ENCODE peak calls at places on chromosomes 5 and 9, in nine cellular contexts. M is EH; W is endothelial cell; O is stimulated activated CD4-positive, alpha-beta T cell treated with anti-CD3 and anti-CD28 coated beads, Interleukin-1b, Interleukin-23, amount 100 ng/mL, for 1 hour; I is A549; A is NCI-H2107; J is tibial nerve; Q is NCI-H774; H is AG08395. G is an unnamed sample.

GRCh38 chr5:96228449-96228848 is 204.6 kb downstream of the PCSK1 start:
- DNase-seq in I (no peak), A (no peak), O (no peak), W (no peak), J (no peak), M (peak), Q (no peak), H (no peak), G (no peak)

GRCh38 chr5:19713740-19714139 is 274.3 kb downstream of the CDH18 start:
- DNase-seq in M (no peak), H (no peak), I (no peak), W (no peak), O (no peak), J (no peak), Q (no peak), A (no peak), G (no peak)

GRCh38 chr5:57831090-57831489 is 348.5 kb upstream of the ACTBL2 start:
- DNase-seq in J (no peak), I (no peak), Q (no peak), A (no peak), M (no peak), W (no peak), O (no peak), H (no peak), G (no peak)

GRCh38 chr9:76451234-76451633 is 7.7 kb upstream of the GCNT1 start:
- DNase-seq in J (no peak), Q (no peak), M (peak), H (peak), A (no peak), O (no peak), W (no peak), I (peak), G (no peak)

GRCh38 chr5:169354263-169354662 is 53.3 kb upstream of the SLIT3 start:
- DNase-seq in H (no peak), I (peak), W (no peak), O (no peak), Q (no peak), A (no peak), J (no peak), M (peak), G (no peak)

GRCh38 chr5:145967296-145967695 is 30.9 kb downstream of the SH3RF2 start:
- DNase-seq in O (no peak), W (no peak), I (no peak), H (no peak), M (no peak), A (no peak), Q (no peak), J (no peak), G (no peak)

GRCh38 chr5:138444774-138445546 is 6.1 kb downstream of the REEP2 start:
- DNase-seq in A (no peak), Q (no peak), O (no peak), W (no peak), M (no peak), H (no peak), I (no peak), J (no peak), G (no peak)

GRCh38 chr5:14775857-14776256 is 95.7 kb downstream of the ANKH start:
- DNase-seq in W (no peak), O (no peak), Q (no peak), A (no peak), J (no peak), I (peak), H (no peak), M (peak), G (no peak)

GRCh38 chr5:1032011-1032410 is 23.4 kb downstream of the NKD2 start:
- DNase-seq in I (no peak), A (no peak), J (no peak), Q (no peak), M (no peak), O (no peak), W (no peak), H (no peak), G (no peak)

GRCh38 chr5:7856855-7857254 is 5.9 kb upstream of the CFAP90 start:
- DNase-seq in A (peak), H (no peak), W (peak), I (peak), M (peak), J (no peak), Q (peak), O (no peak), G (peak)

GRCh38 chr5:177458912-177459350 is 12.3 kb downstream of the PRR7 start:
- DNase-seq in W (no peak), I (peak), M (peak), J (no peak), A (no peak), H (no peak), O (no peak), Q (no peak), G (no peak)

GRCh38 chr9:129613520-129614175 is 7.3 kb downstream of the C9orf50 start:
- DNase-seq in M (no peak), W (no peak), I (no peak), Q (no peak), A (no peak), O (no peak), J (no peak), H (no peak), G (peak)

GRCh38 chr5:104053057-104053666 is 490.6 kb upstream of the NUDT12 start:
- DNase-seq in M (peak), A (no peak), O (no peak), Q (no peak), I (no peak), W (no peak), H (no peak), J (no peak), G (no peak)

GRCh38 chr9:135137398-135137832 is 49.9 kb downstream of the OLFM1 start:
- DNase-seq in H (peak), Q (no peak), I (no peak), M (no peak), J (no peak), W (no peak), O (no peak), A (no peak), G (peak)

GRCh38 chr9:113131689-113132151 is 19.1 kb upstream of the SLC31A2 start:
- DNase-seq in M (peak), J (no peak), A (no peak), H (peak), W (peak), Q (no peak), I (no peak), O (no peak), G (no peak)

GRCh38 chr5:135576075-135576599 is 2.7 kb downstream of the CXCL14 start:
- DNase-seq in H (peak), O (no peak), Q (no peak), J (no peak), I (no peak), M (peak), A (no peak), W (no peak), G (no peak)

GRCh38 chr9:136171801-136172411 is 33.0 kb downstream of the LHX3 start:
- DNase-seq in J (no peak), O (no peak), Q (no peak), M (peak), H (no peak), A (no peak), W (no peak), I (no peak), G (no peak)

GRCh38 chr5:56516936-56517521 is 283.9 kb upstream of the ANKRD55 start:
- DNase-seq in J (peak), H (no peak), M (peak), W (no peak), I (no peak), O (no peak), A (no peak), Q (no peak), G (no peak)

GRCh38 chr5:178377583-178378270 is 145.1 kb upstream of the PHYKPL start:
- DNase-seq in M (no peak), J (no peak), I (no peak), O (no peak), A (no peak), Q (no peak), W (no peak), H (no peak), G (no peak)

GRCh38 chr5:98905857-98906688 is 22.7 kb downstream of the CHD1 start:
- DNase-seq in W (no peak), Q (peak), H (peak), I (peak), J (no peak), M (peak), O (no peak), A (peak), G (peak)

GRCh38 chr9:133619791-133620190 is 10.6 kb upstream of the FAM163B start:
- DNase-seq in W (no peak), Q (no peak), M (peak), J (no peak), I (no peak), H (no peak), A (no peak), O (peak), G (no peak)

GRCh38 chr9:93093449-93094293 is 2.3 kb upstream of the CARD19 start:
- DNase-seq in Q (no peak), J (no peak), A (no peak), W (no peak), H (no peak), M (no peak), I (no peak), O (no peak), G (peak)

GRCh38 chr9:20321683-20322082 is 300.6 kb downstream of the MLLT3 start:
- DNase-seq in O (no peak), I (no peak), H (no peak), M (no peak), J (no peak), W (no peak), A (no peak), Q (no peak), G (no peak)

GRCh38 chr5:106584268-106584667 is 1086.5 kb downstream of the EFNA5 start:
- DNase-seq in M (no peak), Q (no peak), H (no peak), A (no peak), I (no peak), O (no peak), J (no peak), W (no peak), G (no peak)

G was measured in DMS79 treated with DMSO at 0.1 percent for 48 hours.